ENCODE peak calls at places on chromosome 11, in nine cellular contexts. A, F, D, Z, H, O, Q, C and W are unnamed samples.

GRCh38 chr11:69509846-69510390 is 28.5 kb downstream of the LINC01488 start:
- DNase-seq in A (peak; percentile 48), F (peak; percentile 45), D (no peak), Z (no peak), H (no peak), O (no peak), Q (no peak), C (no peak), W (no peak)

GRCh38 chr11:17256512-17256911 is 20.0 kb upstream of the NUCB2 start:
- DNase-seq in A (no peak), F (no peak), D (no peak), Z (peak; percentile 85), H (no peak), O (peak; percentile 98), Q (peak; percentile 92), C (no peak), W (peak; percentile 81)

GRCh38 chr11:107140988-107141387 is 122.7 kb upstream of the GUCY1A2 start:
- DNase-seq in A (no peak), F (no peak), D (no peak), Z (no peak), H (no peak), O (no peak), Q (no peak), C (no peak), W (no peak)

GRCh38 chr11:122046846-122047245 is 69.2 kb downstream of the BLID start:
- DNase-seq in A (no peak), F (no peak), D (no peak), Z (no peak), H (no peak), O (peak; percentile 56), Q (peak; percentile 86), C (no peak), W (no peak)

GRCh38 chr11:111046291-111046690 is 199.2 kb upstream of the POU2AF2 start:
- DNase-seq in A (no peak), F (no peak), D (no peak), Z (no peak), H (no peak), O (no peak), Q (peak; percentile 29), C (no peak), W (peak; percentile 45)

GRCh38 chr11:26048271-26048670 is 283.7 kb upstream of the ANO3 start:
- DNase-seq in A (no peak), F (no peak), D (no peak), Z (no peak), H (no peak), O (no peak), Q (no peak), C (no peak), W (no peak)

GRCh38 chr11:35141034-35141433 is 2.1 kb downstream of the CD44 start:
- DNase-seq in A (no peak), F (no peak), D (no peak), Z (no peak), H (no peak), O (no peak), Q (no peak), C (no peak), W (no peak)

GRCh38 chr11:12472401-12473065 is 95.2 kb downstream of the PARVA start:
- DNase-seq in A (no peak), F (no peak), D (no peak), Z (no peak), H (no peak), O (no peak), Q (peak; percentile 40), C (no peak), W (no peak)

GRCh38 chr11:42462558-42463310 is 849.1 kb upstream of the API5 start:
- DNase-seq in A (no peak), F (no peak), D (no peak), Z (no peak), H (no peak), O (peak; percentile 73), Q (peak; percentile 92), C (no peak), W (no peak)

GRCh38 chr11:91802475-91802874 is 422.1 kb upstream of the FAT3 start:
- DNase-seq in A (no peak), F (no peak), D (no peak), Z (no peak), H (no peak), O (no peak), Q (no peak), C (no peak), W (no peak)

GRCh38 chr11:74390697-74391096 is 7.5 kb downstream of the PGM2L1 start:
- DNase-seq in A (no peak), F (no peak), D (no peak), Z (no peak), H (no peak), O (no peak), Q (no peak), C (no peak), W (no peak)

GRCh38 chr11:20840341-20840740 is 171.0 kb downstream of the NELL1 start:
- DNase-seq in A (no peak), F (no peak), D (no peak), Z (no peak), H (no peak), O (no peak), Q (no peak), C (no peak), W (no peak)

GRCh38 chr11:34250732-34251639 is 106.8 kb downstream of the ABTB2 start:
- DNase-seq in A (peak; percentile 69), F (no peak), D (peak; percentile 40), Z (peak; percentile 92), H (peak; percentile 73), O (peak; percentile 34), Q (peak; percentile 52), C (peak; percentile 75), W (peak; percentile 68)

GRCh38 chr11:27656806-27657483 is 43.3 kb downstream of the BDNF start:
- DNase-seq in A (no peak), F (no peak), D (no peak), Z (no peak), H (no peak), O (no peak), Q (no peak), C (no peak), W (no peak)

GRCh38 chr11:64000026-64000739 is 13.9 kb downstream of the OTUB1 start:
- DNase-seq in A (peak; percentile 84), F (peak; percentile 85), D (peak; percentile 97), Z (no peak), H (peak; percentile 67), O (peak; percentile 75), Q (peak; percentile 61), C (peak; percentile 82), W (no peak)

GRCh38 chr11:27391336-27392015 is 28.5 kb upstream of the CCDC34 start:
- DNase-seq in A (no peak), F (no peak), D (no peak), Z (peak; percentile 47), H (no peak), O (no peak), Q (peak; percentile 42), C (no peak), W (no peak)

GRCh38 chr11:113477321-113477720 is 2.1 kb upstream of the DRD2 start:
- DNase-seq in A (no peak), F (no peak), D (no peak), Z (no peak), H (no peak), O (no peak), Q (no peak), C (no peak), W (no peak)

GRCh38 chr11:6572215-6572614 is 31.2 kb downstream of the RRP8 start:
- DNase-seq in A (no peak), F (no peak), D (no peak), Z (peak; percentile 27), H (no peak), O (peak; percentile 80), Q (peak; percentile 93), C (no peak), W (no peak)

GRCh38 chr11:111194789-111195188 is 50.7 kb upstream of the POU2AF2 start:
- DNase-seq in A (no peak), F (no peak), D (no peak), Z (no peak), H (no peak), O (no peak), Q (no peak), C (no peak), W (no peak)

GRCh38 chr11:2459016-2459725 is 14.4 kb downstream of the KCNQ1 start:
- DNase-seq in A (peak; percentile 66), F (peak; percentile 59), D (no peak), Z (no peak), H (no peak), O (no peak), Q (no peak), C (no peak), W (no peak)

GRCh38 chr11:8870461-8871282 is 40.3 kb upstream of the AKIP1 start:
- DNase-seq in A (peak; percentile 87), F (peak; percentile 83), D (peak; percentile 29), Z (peak; percentile 56), H (peak; percentile 60), O (peak; percentile 77), Q (peak; percentile 83), C (peak; percentile 42), W (peak; percentile 24)

GRCh38 chr11:107827041-107827440 is 31.5 kb downstream of the SLC35F2 start:
- DNase-seq in A (no peak), F (no peak), D (no peak), Z (no peak), H (no peak), O (no peak), Q (no peak), C (peak; percentile 11), W (no peak)

GRCh38 chr11:44950625-44951472 is at the start of gene TP53I11:
- DNase-seq in A (peak; percentile 96), F (peak; percentile 90), D (peak; percentile 64), Z (peak; percentile 45), H (peak; percentile 60), O (peak; percentile 83), Q (peak; percentile 74), C (peak; percentile 83), W (no peak)

GRCh38 chr11:104556606-104557301 is 341.5 kb downstream of the CASP12 start:
- DNase-seq in A (no peak), F (no peak), D (no peak), Z (no peak), H (no peak), O (no peak), Q (no peak), C (no peak), W (no peak)

GRCh38 chr11:127601578-127601977 is 601.0 kb upstream of the KIRREL3 start:
- DNase-seq in A (no peak), F (no peak), D (no peak), Z (no peak), H (no peak), O (no peak), Q (no peak), C (no peak), W (peak; percentile 50)

GRCh38 chr11:65445101-65445603 is 22.6 kb downstream of the NEAT1 start:
- DNase-seq in A (no peak), F (peak; percentile 52), D (no peak), Z (peak; percentile 36), H (peak; percentile 16), O (peak; percentile 46), Q (peak; percentile 43), C (no peak), W (peak; percentile 54)

GRCh38 chr11:10906521-10906920 is 48.7 kb upstream of the ZBED5 start:
- DNase-seq in A (no peak), F (no peak), D (no peak), Z (peak; percentile 40), H (no peak), O (peak; percentile 51), Q (peak; percentile 57), C (no peak), W (no peak)

GRCh38 chr11:65646921-65647701 is 9.2 kb downstream of the SIPA1 start:
- DNase-seq in A (peak; percentile 83), F (peak; percentile 86), D (no peak), Z (no peak), H (no peak), O (peak; percentile 24), Q (peak; percentile 39), C (no peak), W (no peak)

GRCh38 chr11:133894956-133895549 is 49.7 kb upstream of the SPATA19 start:
- DNase-seq in A (no peak), F (no peak), D (no peak), Z (peak; percentile 5), H (no peak), O (no peak), Q (peak; percentile 29), C (no peak), W (no peak)

GRCh38 chr11:118790357-118791014 is 478 bp downstream of the DDX6 start:
- DNase-seq in A (no peak), F (no peak), D (peak; percentile 24), Z (peak; percentile 21), H (peak; percentile 40), O (peak; percentile 53), Q (peak; percentile 57), C (peak; percentile 60), W (peak; percentile 56)

GRCh38 chr11:113110046-113110445 is 148.8 kb downstream of the NCAM1 start:
- DNase-seq in A (no peak), F (no peak), D (no peak), Z (peak; percentile 5), H (no peak), O (no peak), Q (no peak), C (no peak), W (no peak)